ENCODE peak calls at places on chromosome 19, in ten cellular contexts. O is mammary epithelial cell, Z is body of pancreas, G is colonic mucosa, P is left lung, C is astrocyte of the spinal cord, M is dorsolateral prefrontal cortex, I is choroid plexus epithelial cell, Q is AG04450, U is IMR-90. B is an unnamed sample.

GRCh38 chr19:38015216-38015615 is 108.2 kb downstream of the SIPA1L3 start:
- DNase-seq in C (no peak), M (no peak), Q (no peak), I (no peak), O (peak), G (no peak), U (no peak), Z (no peak), P (no peak), B (no peak)

GRCh38 chr19:55082023-55082851 is 6.6 kb downstream of the EPS8L1 start:
- DNase-seq in G (no peak), Q (no peak), O (no peak), Z (no peak), C (peak), I (peak), P (no peak), U (peak), M (no peak), B (no peak)

GRCh38 chr19:58361900-58362271 is 665 bp downstream of the ZNF497 start:
- DNase-seq in Q (no peak), O (no peak), M (no peak), Z (peak), I (no peak), G (no peak), U (peak), C (no peak), P (peak), B (no peak)

GRCh38 chr19:29259867-29260281 is 46.9 kb upstream of the UQCRFS1 start:
- DNase-seq in P (no peak), U (no peak), Z (no peak), M (no peak), O (no peak), Q (no peak), G (no peak), I (no peak), C (no peak), B (no peak)

GRCh38 chr19:32866564-32867265 is 2.9 kb downstream of the SLC7A9 start:
- DNase-seq in Z (no peak), C (no peak), G (no peak), M (no peak), P (no peak), O (no peak), U (no peak), Q (no peak), I (no peak), B (no peak)

GRCh38 chr19:33678796-33679195 is 57.0 kb downstream of the CHST8 start:
- DNase-seq in I (no peak), G (no peak), O (no peak), Z (no peak), M (peak), Q (no peak), P (no peak), C (no peak), U (no peak), B (no peak)

GRCh38 chr19:4807188-4807587 is 15.7 kb downstream of the FEM1A start:
- DNase-seq in U (no peak), O (no peak), Q (no peak), I (no peak), G (no peak), P (peak), Z (peak), M (peak), C (no peak), B (no peak)

GRCh38 chr19:48558018-48558684 is 6.2 kb downstream of the SULT2B1 start:
- DNase-seq in O (no peak), G (peak), Q (no peak), I (peak), U (peak), Z (peak), M (no peak), C (peak), P (peak), B (no peak)

GRCh38 chr19:13734751-13735150 is 29.6 kb upstream of the MRI1 start:
- DNase-seq in G (no peak), Z (no peak), C (no peak), U (no peak), P (no peak), Q (no peak), M (no peak), O (no peak), I (no peak), B (no peak)

GRCh38 chr19:41695745-41696144 is 7.7 kb upstream of the CEACAM7 start:
- DNase-seq in I (no peak), G (peak), C (no peak), M (no peak), Z (no peak), Q (no peak), O (no peak), U (no peak), P (no peak), B (no peak)

GRCh38 chr19:51103811-51104470 is 4.3 kb downstream of the CTU1 start:
- DNase-seq in Q (no peak), Z (no peak), C (no peak), U (no peak), I (no peak), M (no peak), P (no peak), G (no peak), O (no peak), B (no peak)

GRCh38 chr19:30310806-30311121 is 61.4 kb upstream of the ZNF536 start:
- DNase-seq in Z (no peak), O (no peak), G (no peak), I (no peak), U (no peak), P (no peak), Q (no peak), C (no peak), M (no peak), B (no peak)

GRCh38 chr19:57389194-57389729 is 392 bp upstream of the ZNF548 start:
- DNase-seq in M (no peak), Q (no peak), I (no peak), U (no peak), P (no peak), C (no peak), Z (no peak), O (no peak), G (no peak), B (no peak)

GRCh38 chr19:31317542-31317941 is 31.7 kb downstream of the TSHZ3 start:
- DNase-seq in Q (no peak), Z (no peak), O (no peak), P (no peak), U (no peak), G (no peak), I (no peak), C (no peak), M (no peak), B (no peak)

GRCh38 chr19:10554760-10555612 is 10.8 kb downstream of the KRI1 start:
- DNase-seq in Z (no peak), I (no peak), G (no peak), U (no peak), P (no peak), M (no peak), Q (no peak), C (no peak), O (peak), B (no peak)

GRCh38 chr19:10270616-10271394 is at the start of gene ICAM1:
- DNase-seq in P (peak), O (peak), I (peak), M (no peak), C (peak), Z (peak), U (peak), G (peak), Q (no peak), B (no peak)

GRCh38 chr19:51064534-51065220 is at the start of gene KLK13:
- DNase-seq in C (no peak), Z (peak), U (no peak), I (no peak), Q (no peak), O (peak), G (no peak), P (no peak), M (no peak), B (no peak)

GRCh38 chr19:49855676-49856573 is 5.0 kb downstream of the PTOV1 start:
- DNase-seq in O (no peak), Z (no peak), Q (no peak), C (no peak), M (no peak), P (no peak), I (no peak), U (no peak), G (peak), B (no peak)

GRCh38 chr19:49855277-49855675 is 4.3 kb downstream of the PTOV1 start:
- DNase-seq in Q (no peak), O (no peak), U (no peak), I (no peak), C (no peak), G (no peak), Z (no peak), M (no peak), P (no peak), B (no peak)

GRCh38 chr19:49853852-49854849 is 3.2 kb downstream of the PTOV1 start:
- DNase-seq in Z (no peak), I (no peak), G (peak), O (no peak), M (no peak), C (no peak), U (no peak), P (no peak), Q (no peak), B (no peak)

GRCh38 chr19:49856574-49857021 is 5.6 kb downstream of the PTOV1 start:
- DNase-seq in C (no peak), G (no peak), Q (no peak), M (no peak), O (no peak), I (no peak), P (no peak), Z (no peak), U (no peak), B (no peak)

DNA sequence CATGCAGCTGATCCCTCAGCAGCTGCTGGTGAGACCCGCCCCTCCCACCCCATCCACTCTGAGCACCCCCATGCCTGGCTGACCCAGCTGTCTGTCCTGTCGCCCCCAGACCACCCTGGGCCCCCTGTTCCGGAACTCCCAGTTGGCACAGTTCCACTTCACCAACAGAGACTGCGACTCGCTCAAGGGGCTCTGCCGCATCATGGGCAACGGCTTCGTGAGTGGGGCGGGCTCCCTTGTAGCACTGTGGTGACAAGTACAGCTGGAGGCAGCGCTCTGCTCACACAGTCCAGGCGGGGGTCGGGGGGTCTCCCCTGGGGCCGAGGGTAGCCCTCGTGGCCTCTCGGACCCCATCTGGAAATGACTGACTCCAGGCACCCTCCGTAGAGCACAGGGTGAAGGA is 3.9 kb downstream of the PTOV1 start:
- DNase-seq in Q (no peak), C (no peak), U (no peak), Z (no peak), M (no peak), G (peak), O (no peak), P (no peak), I (no peak), B (no peak)
- H3K4me3 ChIP-seq in Q (no peak), C (no peak), U (no peak), Z (no peak), M (no peak), G (no peak), O (no peak), P (no peak), I (no peak), B (no peak)

DNA sequence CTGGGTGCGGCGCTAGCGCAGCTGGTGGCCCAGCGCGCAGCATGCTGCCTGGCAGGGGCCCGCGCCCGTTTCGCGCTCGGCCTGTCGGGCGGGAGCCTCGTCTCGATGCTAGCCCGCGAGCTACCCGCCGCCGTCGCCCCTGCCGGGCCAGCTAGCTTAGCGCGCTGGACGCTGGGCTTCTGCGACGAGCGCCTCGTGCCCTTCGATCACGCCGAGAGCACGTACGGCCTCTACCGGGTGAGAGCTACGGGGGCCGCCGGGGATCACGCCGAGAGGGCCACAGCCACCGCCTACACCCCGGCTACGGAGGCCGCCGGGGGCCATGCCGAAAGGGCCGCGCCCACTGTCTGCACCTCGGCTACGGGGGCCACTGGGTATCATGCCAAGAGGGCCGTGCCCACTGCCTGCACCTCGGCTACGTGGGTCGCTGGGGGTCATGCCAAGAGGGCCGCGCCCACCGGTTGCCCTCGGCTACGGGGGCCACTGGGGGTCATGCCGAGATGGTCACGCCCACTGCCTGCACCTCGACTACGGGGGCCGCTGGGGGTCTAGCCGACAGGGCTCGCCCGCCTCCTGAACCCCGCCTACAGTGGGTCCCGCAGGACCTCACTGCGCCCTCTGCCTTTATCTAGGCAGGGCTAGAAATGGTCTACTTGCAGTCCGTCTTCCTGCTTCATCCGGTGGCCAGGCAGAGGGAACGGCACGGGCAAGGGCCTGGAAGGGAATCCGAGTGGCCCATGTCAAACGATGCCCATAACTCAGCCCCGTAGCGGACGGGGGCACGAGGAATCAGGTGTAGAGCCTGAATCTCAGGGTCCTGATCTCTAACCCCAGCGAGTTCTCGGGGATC is 500 bp downstream of the PGLS start:
- DNase-seq in C (peak), Z (peak), O (peak), U (peak), Q (peak), G (peak), P (peak), M (peak), I (peak), B (no peak)
- TF ChIP-seq CTCF in C (no peak), Z (peak), O (no peak), U (no peak), Q (no peak), G (no peak), P (no peak), M (peak), I (peak), B (peak)

GRCh38 chr19:1758231-1758577 is 4.9 kb downstream of the ONECUT3 start:
- DNase-seq in P (no peak), G (no peak), C (no peak), U (no peak), M (no peak), Z (no peak), I (no peak), O (no peak), Q (no peak), B (no peak)
- H3K4me3 ChIP-seq in P (no peak), G (no peak), C (no peak), U (no peak), M (no peak), Z (no peak), I (no peak), O (no peak), Q (no peak), B (no peak)

DNA sequence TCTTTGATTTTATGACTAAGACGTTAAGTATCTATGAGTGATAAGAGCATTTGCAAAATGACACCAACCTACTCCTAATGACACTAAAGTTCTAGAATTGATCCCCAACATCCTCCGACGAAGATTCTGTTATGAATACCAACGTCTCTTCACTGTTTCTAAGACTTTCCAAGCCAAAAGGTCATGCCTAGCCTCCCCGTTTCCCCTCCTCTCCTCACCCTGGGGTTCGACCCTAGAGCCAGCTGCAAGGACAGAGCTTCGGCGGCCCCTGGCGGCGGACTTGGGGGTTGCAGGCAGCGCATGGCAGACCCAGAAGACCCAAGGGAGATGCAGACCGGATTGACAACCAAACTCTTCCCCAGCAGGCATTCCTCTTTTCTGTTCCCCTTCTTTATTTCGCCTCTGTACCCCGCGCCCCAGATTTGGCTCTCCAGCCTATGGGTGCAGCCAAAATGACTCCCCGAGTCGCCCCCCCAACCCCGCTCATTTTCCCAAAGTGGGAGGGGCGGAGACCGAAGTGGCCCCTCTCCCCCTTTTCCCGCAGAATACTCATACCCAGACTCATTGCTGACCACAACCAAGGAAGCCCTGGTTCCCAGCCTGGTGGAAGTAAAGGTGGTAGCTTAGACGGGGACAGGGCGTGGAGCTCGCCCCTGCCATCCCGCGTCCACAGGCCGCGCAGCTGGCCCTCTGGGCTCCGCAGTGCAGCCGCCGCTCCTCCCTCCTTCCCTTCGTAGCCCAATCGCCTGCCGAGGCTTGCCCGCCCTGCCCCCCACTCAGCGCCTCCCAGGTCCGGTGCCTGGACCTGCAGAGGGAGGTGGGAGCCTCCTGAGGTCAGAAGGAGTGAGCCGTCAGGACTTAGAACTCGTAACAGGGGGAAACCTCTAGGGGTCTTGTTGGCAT is 4.1 kb upstream of the EML2 start:
- DNase-seq in U (peak), Q (peak), I (peak), M (peak), G (peak), P (peak), C (peak), O (peak), Z (peak), B (no peak)
- TF ChIP-seq CTCF in U (peak), Q (peak), I (peak), M (peak), G (peak), P (peak), C (peak), O (peak), Z (peak), B (peak)

GRCh38 chr19:35011737-35012682 is 11.9 kb downstream of the GRAMD1A start:
- DNase-seq in M (no peak), Z (no peak), I (no peak), U (no peak), G (no peak), C (no peak), O (no peak), Q (no peak), P (no peak), B (no peak)

GRCh38 chr19:35013820-35014754 is 14.0 kb downstream of the GRAMD1A start:
- DNase-seq in O (no peak), M (no peak), I (peak), U (no peak), Q (no peak), G (no peak), Z (peak), P (peak), C (no peak), B (no peak)

GRCh38 chr19:35011091-35011689 is 11.1 kb downstream of the GRAMD1A start:
- DNase-seq in P (no peak), I (no peak), C (no peak), G (no peak), U (no peak), O (no peak), M (no peak), Z (no peak), Q (no peak), B (no peak)

GRCh38 chr19:35015576-35016351 is 14.5 kb upstream of the SCN1B start:
- DNase-seq in C (no peak), O (no peak), Q (no peak), I (peak), M (no peak), G (no peak), Z (peak), U (peak), P (no peak), B (no peak)

GRCh38 chr19:35013047-35013819 is 13.1 kb downstream of the GRAMD1A start:
- DNase-seq in O (peak), P (peak), Q (no peak), U (peak), Z (peak), M (peak), G (peak), I (peak), C (peak), B (no peak)
- H3K4me3 ChIP-seq in O (no peak), P (no peak), Q (no peak), U (no peak), Z (no peak), M (no peak), G (no peak), I (no peak), C (no peak), B (no peak)

GRCh38 chr19:6664916-6665315 is 5.0 kb downstream of the TNFSF14 start:
- DNase-seq in G (no peak), U (no peak), Z (no peak), I (no peak), C (no peak), P (no peak), M (no peak), O (no peak), Q (no peak), B (no peak)

GRCh38 chr19:6663236-6664187 is 6.4 kb downstream of the TNFSF14 start:
- DNase-seq in C (no peak), G (no peak), O (peak), I (no peak), Q (no peak), Z (no peak), U (no peak), P (no peak), M (no peak), B (no peak)

GRCh38 chr19:6662692-6663091 is 7.3 kb downstream of the TNFSF14 start:
- DNase-seq in Z (no peak), I (no peak), C (no peak), P (no peak), O (no peak), G (no peak), U (no peak), Q (no peak), M (no peak), B (no peak)

GRCh38 chr19:6660930-6661329 is 9.0 kb downstream of the TNFSF14 start:
- DNase-seq in G (no peak), O (no peak), M (no peak), Q (no peak), Z (no peak), I (no peak), P (no peak), U (no peak), C (no peak), B (no peak)
- TF ChIP-seq CTCF in G (no peak), O (no peak), M (no peak), Q (no peak), Z (peak), I (no peak), P (no peak), U (no peak), C (no peak), B (no peak)

GRCh38 chr19:311813-312261 is 20.6 kb upstream of the PLPP2 start:
- DNase-seq in M (no peak), I (no peak), C (no peak), O (no peak), P (no peak), U (no peak), Z (no peak), G (no peak), Q (no peak), B (no peak)
- H3K4me3 ChIP-seq in M (no peak), I (no peak), C (no peak), O (no peak), P (peak), U (no peak), Z (no peak), G (no peak), Q (no peak), B (no peak)

GRCh38 chr19:8145969-8146368 is 3.4 kb downstream of the FBN3 start:
- DNase-seq in M (no peak), I (no peak), C (no peak), P (no peak), U (no peak), Q (no peak), O (no peak), G (no peak), Z (peak), B (no peak)
- TF ChIP-seq CTCF in M (no peak), I (no peak), C (no peak), P (no peak), U (no peak), Q (no peak), O (no peak), G (no peak), Z (peak), B (no peak)